ENCODE peak calls at places on chromosomes 2 and 18, in six cellular contexts. T is GM12878; B is lower leg skin; Q is effector memory CD4-positive, alpha-beta T cell; O is AG04449; H is GM23338. L is an unnamed sample.

GRCh38 chr2:144211826-144212225 is 308.1 kb downstream of the ZEB2 start:
- DNase-seq in T (no peak), B (no peak), H (no peak), Q (no peak), O (no peak), L (no peak)

GRCh38 chr2:23021311-23022120 is 363.5 kb upstream of the KLHL29 start:
- DNase-seq in O (no peak), B (no peak), Q (no peak), H (no peak), T (no peak), L (no peak)

GRCh38 chr2:48905696-48906095 is 150.2 kb upstream of the LHCGR start:
- DNase-seq in B (peak), T (no peak), O (no peak), H (no peak), Q (no peak), L (no peak)

GRCh38 chr2:37282746-37283145 is 41.9 kb downstream of the PRKD3 start:
- DNase-seq in B (no peak), H (no peak), T (no peak), O (peak), Q (no peak), L (no peak)

GRCh38 chr18:10660485-10660884 is 134.7 kb downstream of the NAPG start:
- DNase-seq in O (no peak), T (peak), Q (no peak), H (no peak), B (peak), L (peak)

GRCh38 chr2:66845307-66845706 is 410.4 kb downstream of the MEIS1 start:
- DNase-seq in Q (no peak), H (no peak), B (no peak), T (no peak), O (no peak), L (no peak)

GRCh38 chr2:120149406-120149805 is 73.8 kb downstream of the TMEM185B start:
- DNase-seq in T (no peak), H (no peak), O (no peak), B (no peak), Q (no peak), L (no peak)

GRCh38 chr2:112465373-112465772 is 16.6 kb upstream of the TTL start:
- DNase-seq in H (peak), B (no peak), O (no peak), T (no peak), Q (no peak), L (no peak)

GRCh38 chr2:33476100-33476792 is at the start of gene RASGRP3:
- DNase-seq in Q (peak), T (no peak), O (peak), B (peak), H (peak), L (peak)

GRCh38 chr2:70270323-70270722 is 12.4 kb downstream of the PCYOX1 start:
- DNase-seq in T (no peak), O (no peak), Q (no peak), B (no peak), H (no peak), L (no peak)

GRCh38 chr2:26913599-26914285 is 56.7 kb upstream of the MAPRE3 start:
- DNase-seq in H (no peak), T (no peak), Q (no peak), B (no peak), O (peak), L (no peak)

GRCh38 chr2:147665035-147665434 is 179.8 kb upstream of the ACVR2A start:
- DNase-seq in Q (no peak), T (no peak), B (peak), O (no peak), H (no peak), L (no peak)

GRCh38 chr2:237749961-237750360 is 48.6 kb upstream of the RBM44 start:
- DNase-seq in T (no peak), O (no peak), Q (no peak), H (no peak), B (no peak), L (no peak)

GRCh38 chr2:58063641-58064040 is 17.0 kb downstream of the VRK2 start:
- DNase-seq in Q (no peak), B (no peak), T (no peak), H (no peak), O (peak), L (peak)

GRCh38 chr18:58567453-58568196 is 61.3 kb downstream of the ALPK2 start:
- DNase-seq in H (no peak), T (no peak), Q (no peak), O (peak), B (peak), L (peak)

GRCh38 chr2:30252723-30253688 is 21.7 kb downstream of the LBH start:
- DNase-seq in Q (no peak), H (no peak), O (no peak), T (no peak), B (no peak), L (no peak)

GRCh38 chr2:170052151-170052550 is 125.8 kb upstream of the MYO3B start:
- DNase-seq in T (no peak), O (no peak), H (no peak), Q (no peak), B (no peak), L (no peak)

GRCh38 chr2:27191107-27191829 is 20.6 kb upstream of the ATRAID start:
- DNase-seq in B (peak), T (no peak), O (no peak), H (peak), Q (no peak), L (no peak)

GRCh38 chr2:168087406-168087805 is 160.0 kb downstream of the STK39 start:
- DNase-seq in Q (no peak), O (no peak), H (no peak), B (no peak), T (no peak), L (no peak)

GRCh38 chr18:27227721-27228120 is 42.6 kb upstream of the CHST9 start:
- DNase-seq in B (no peak), Q (no peak), H (peak), T (no peak), O (no peak), L (no peak)

GRCh38 chr2:27828305-27828704 is 56.8 kb downstream of the MRPL33 start:
- DNase-seq in H (no peak), B (no peak), Q (no peak), T (no peak), O (no peak), L (no peak)

GRCh38 chr2:9001778-9002177 is 1.7 kb downstream of the MBOAT2 start:
- DNase-seq in H (no peak), Q (no peak), T (no peak), O (no peak), B (no peak), L (no peak)
- H3K4me3 ChIP-seq in H (peak), Q (no peak), T (peak), O (no peak), B (no peak), L (no peak)

GRCh38 chr2:236547725-236548124 is 21.9 kb upstream of the ACKR3 start:
- DNase-seq in O (no peak), Q (no peak), T (no peak), H (no peak), B (no peak), L (no peak)
- H3K4me3 ChIP-seq in O (no peak), Q (no peak), T (no peak), H (no peak), B (no peak), L (no peak)

GRCh38 chr18:31099490-31100230 is 2.6 kb downstream of the DSC2 start:
- DNase-seq in Q (no peak), O (no peak), B (no peak), H (no peak), T (no peak), L (no peak)
- H3K4me3 ChIP-seq in Q (no peak), O (no peak), B (no peak), H (peak), T (no peak), L (no peak)

GRCh38 chr2:39736593-39736992 is 42.5 kb downstream of the THUMPD2 start:
- DNase-seq in O (peak), Q (no peak), H (no peak), T (no peak), B (no peak), L (peak)
- H3K4me3 ChIP-seq in O (no peak), Q (no peak), H (no peak), T (no peak), B (no peak), L (no peak)

DNA sequence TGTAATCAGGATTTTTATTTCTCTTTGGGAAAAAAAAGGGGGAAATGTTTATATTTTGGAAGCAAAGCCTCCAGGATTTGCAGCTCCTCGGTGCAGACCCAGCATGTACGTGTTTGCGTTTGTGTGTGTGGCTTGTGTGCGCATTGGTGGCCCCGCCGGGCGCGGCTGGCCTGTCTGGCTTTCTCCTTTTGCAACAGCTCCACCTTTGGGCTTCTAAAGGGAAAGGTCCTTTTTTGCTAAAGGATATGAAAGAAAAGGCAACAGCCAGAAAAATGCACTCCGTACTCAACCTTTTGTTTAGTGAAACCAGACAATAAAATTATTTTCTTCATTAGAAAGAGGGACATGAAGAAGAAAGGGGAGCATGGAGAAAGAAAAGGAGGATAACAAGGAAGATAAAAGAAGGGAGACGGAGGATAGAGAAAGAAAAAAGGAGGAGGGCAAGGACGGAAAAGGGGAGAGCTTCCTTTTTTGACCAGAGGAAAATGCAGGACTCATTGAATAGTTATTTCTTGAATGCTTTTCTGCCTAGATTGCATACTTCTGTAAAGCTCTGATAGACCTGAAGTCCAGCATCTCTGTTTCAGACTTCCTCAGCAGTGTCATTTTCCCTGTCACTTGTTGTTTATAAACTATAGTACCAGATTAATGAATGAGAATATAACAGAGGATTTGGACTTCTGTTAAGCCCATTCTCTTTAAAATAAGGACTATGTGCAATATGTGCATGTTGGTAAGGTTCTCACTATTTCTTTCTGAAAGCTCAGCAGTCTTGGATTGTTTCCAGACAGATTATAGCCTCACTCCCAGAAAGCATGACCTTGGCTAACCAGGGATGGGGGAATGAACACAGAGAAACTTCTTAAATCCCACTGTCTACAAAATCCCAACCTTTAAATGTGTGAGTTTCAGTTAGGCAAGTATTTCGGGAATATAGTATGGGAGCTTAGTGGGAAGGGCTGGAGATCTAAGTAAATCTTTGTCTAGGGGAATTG is 563.1 kb upstream of the PIK3C3 start:
- DNase-seq in O (no peak), T (no peak), B (no peak), Q (no peak), H (peak), L (peak)
- H3K4me3 ChIP-seq in O (peak), T (no peak), B (no peak), Q (no peak), H (no peak), L (peak)

DNA sequence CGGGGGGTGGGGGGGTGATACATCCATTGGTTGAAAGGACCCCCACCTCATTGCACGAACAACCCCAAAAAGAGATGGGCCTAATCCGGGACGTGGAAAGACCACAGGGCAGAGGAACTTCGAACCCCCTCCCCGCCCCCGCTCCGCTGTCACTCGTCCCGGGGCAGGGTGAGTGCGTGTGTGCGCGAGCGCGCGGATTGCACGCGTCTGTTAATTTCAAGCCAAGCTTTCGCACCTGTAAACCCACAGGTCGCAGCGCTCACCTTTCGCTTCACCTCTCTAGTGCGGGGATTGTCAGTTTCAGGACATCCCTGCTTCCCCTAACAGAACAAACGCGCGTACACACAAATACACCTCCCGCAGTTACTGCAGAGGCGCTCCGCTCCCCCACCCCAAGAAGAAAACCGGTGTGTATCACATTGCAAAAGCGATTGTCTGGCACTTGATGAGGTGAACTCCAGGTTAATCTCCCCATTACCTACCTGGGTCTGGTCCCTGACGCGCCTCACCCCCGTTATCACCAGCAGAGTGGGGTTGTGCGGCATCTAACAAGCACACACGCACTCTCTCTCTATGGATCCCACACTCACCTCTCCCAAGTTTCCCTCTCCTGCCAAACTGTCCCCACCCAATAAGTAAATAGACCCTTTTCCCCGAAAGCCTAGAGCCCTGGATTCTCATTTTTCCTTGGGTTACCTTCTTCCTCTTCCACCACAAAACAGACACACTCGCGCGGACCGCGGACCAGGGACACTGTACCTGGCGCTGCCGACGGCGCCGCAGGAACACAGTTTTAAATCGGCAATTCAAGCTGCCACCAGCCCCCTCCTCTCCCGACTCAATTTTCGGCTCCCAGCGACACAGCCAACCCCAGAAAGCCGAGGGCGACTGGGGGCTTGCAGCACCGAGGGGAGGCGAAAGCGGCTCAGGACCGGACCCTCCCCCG is 1.0 kb downstream of the CYP26B1 start:
- DNase-seq in B (no peak), H (peak), T (no peak), O (no peak), Q (no peak), L (no peak)
- H3K4me3 ChIP-seq in B (peak), H (peak), T (no peak), O (no peak), Q (no peak), L (no peak)

GRCh38 chr2:102122909-102123308 is 19.6 kb upstream of the IL1R1 start:
- DNase-seq in Q (no peak), O (no peak), T (no peak), B (no peak), H (no peak), L (no peak)

GRCh38 chr2:102126169-102126568 is 16.4 kb upstream of the IL1R1 start:
- DNase-seq in Q (no peak), B (no peak), H (no peak), O (no peak), T (no peak), L (no peak)

GRCh38 chr2:102119255-102119654 is 23.3 kb upstream of the IL1R1 start:
- DNase-seq in Q (no peak), H (no peak), T (no peak), B (no peak), O (no peak), L (no peak)

GRCh38 chr2:102120261-102121259 is 22.0 kb upstream of the IL1R1 start:
- DNase-seq in H (no peak), B (no peak), T (no peak), O (no peak), Q (no peak), L (no peak)

GRCh38 chr2:102122115-102122514 is 20.4 kb upstream of the IL1R1 start:
- DNase-seq in B (no peak), T (no peak), O (peak), H (no peak), Q (no peak), L (peak)
- H3K4me3 ChIP-seq in B (no peak), T (no peak), O (no peak), H (no peak), Q (no peak), L (no peak)